ENCODE peak calls at places on chromosomes 6 and 20, in seven cellular contexts. N, G, E, R, H, Q and S are unnamed samples.

GRCh38 chr20:48761023-48761785 is 66.6 kb downstream of the PREX1 start:
- DNase-seq in N (no peak), G (no peak), E (no peak), R (peak), H (no peak), Q (no peak), S (no peak)

GRCh38 chr6:142333431-142333830 is 31.6 kb downstream of the ADGRG6 start:
- DNase-seq in N (no peak), G (no peak), E (no peak), R (no peak), H (no peak), Q (no peak), S (no peak)

GRCh38 chr6:28726569-28727309 is 197.0 kb downstream of the TRIM27 start:
- DNase-seq in N (no peak), G (no peak), E (no peak), R (no peak), H (no peak), Q (no peak), S (no peak)

GRCh38 chr6:39451831-39452230 is 129.3 kb upstream of the KCNK16 start:
- DNase-seq in N (no peak), G (no peak), E (no peak), R (no peak), H (peak), Q (no peak), S (no peak)

GRCh38 chr6:87336367-87336766 is 7.3 kb upstream of the GJB7 start:
- DNase-seq in N (no peak), G (no peak), E (no peak), R (no peak), H (no peak), Q (no peak), S (no peak)

GRCh38 chr6:157219201-157220200 is 103.8 kb downstream of the TMEM242 start:
- DNase-seq in N (no peak), G (peak), E (peak), R (no peak), H (no peak), Q (no peak), S (no peak)

GRCh38 chr20:11274137-11274536 is 600.3 kb upstream of the JAG1 start:
- DNase-seq in N (no peak), G (no peak), E (no peak), R (no peak), H (peak), Q (no peak), S (no peak)

GRCh38 chr6:100573169-100573568 is 108.4 kb upstream of the SIM1 start:
- DNase-seq in N (no peak), G (no peak), E (no peak), R (no peak), H (no peak), Q (no peak), S (no peak)

DNA sequence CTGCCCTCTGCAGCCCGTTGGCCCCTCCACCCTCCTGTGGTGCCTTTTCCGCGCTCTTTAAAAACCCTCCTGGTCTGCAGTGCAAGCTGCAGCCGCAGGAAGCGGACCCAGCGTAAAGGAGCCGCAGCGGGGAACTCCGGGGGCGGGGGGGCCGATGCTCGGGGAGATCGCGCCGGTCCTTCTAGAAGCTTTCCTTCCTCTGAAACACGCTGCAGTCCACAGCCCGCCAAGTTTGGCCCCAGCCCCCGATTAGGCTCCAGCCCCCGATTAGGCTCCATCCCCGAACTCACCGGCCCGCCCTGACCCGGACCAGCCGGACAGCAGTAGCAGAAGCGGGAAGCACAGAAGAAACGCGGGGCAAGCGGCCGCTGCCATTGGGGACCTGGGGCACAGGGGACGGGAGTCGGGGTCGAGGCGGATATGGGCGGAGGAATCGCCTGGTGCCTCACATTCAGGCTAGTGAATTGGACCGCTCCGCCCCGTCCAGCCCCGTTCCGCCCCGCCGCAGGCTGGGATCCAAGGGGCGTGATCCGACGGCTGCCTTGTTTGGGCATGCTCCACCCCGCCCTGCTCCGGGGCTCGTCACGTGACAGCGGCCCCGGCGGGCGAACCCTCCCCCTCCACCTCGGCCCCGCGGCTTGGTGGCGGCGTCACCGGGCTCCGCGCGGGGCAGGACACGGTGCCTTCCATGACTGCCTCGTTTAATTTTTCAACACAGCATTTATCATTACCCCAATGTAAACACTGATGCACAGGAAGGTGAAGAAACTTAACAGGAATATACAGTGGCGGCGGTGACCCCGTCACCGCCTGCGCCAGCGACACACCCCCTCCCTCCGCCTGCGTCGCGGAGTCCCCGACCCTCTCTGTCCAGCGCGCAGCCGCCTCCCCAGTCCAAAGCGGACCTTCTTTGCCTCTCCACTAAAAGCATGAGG is 20.3 kb downstream of the RAET1L start:
- DNase-seq in N (peak), G (peak), E (peak), R (peak), H (peak), Q (peak), S (peak)
- TF ChIP-seq CTCF in N (no peak), G (no peak), E (peak), R (no peak), H (no peak), Q (no peak), S (peak)

GRCh38 chr6:18302561-18303439 is 38.5 kb upstream of the DEK start:
- DNase-seq in N (no peak), G (no peak), E (no peak), R (no peak), H (no peak), Q (no peak), S (no peak)
- TF ChIP-seq CTCF in N (no peak), G (no peak), E (no peak), R (no peak), H (no peak), Q (peak), S (no peak)

GRCh38 chr6:116096979-116097816 is 3.5 kb upstream of the NT5DC1 start:
- DNase-seq in N (no peak), G (no peak), E (no peak), R (no peak), H (no peak), Q (no peak), S (no peak)
- TF ChIP-seq CTCF in N (peak), G (peak), E (peak), R (peak), H (no peak), Q (peak), S (peak)

GRCh38 chr20:14282140-14282539 is 55.3 kb downstream of the FLRT3 start:
- DNase-seq in N (no peak), G (no peak), E (no peak), R (no peak), H (no peak), Q (no peak), S (no peak)
- TF ChIP-seq CTCF in N (no peak), G (no peak), E (no peak), R (no peak), H (no peak), Q (no peak), S (no peak)

GRCh38 chr6:45498620-45499019 is 120.9 kb upstream of the SUPT3H start:
- DNase-seq in N (no peak), G (no peak), E (no peak), R (no peak), H (no peak), Q (no peak), S (no peak)

GRCh38 chr6:45502446-45502845 is 124.7 kb upstream of the SUPT3H start:
- DNase-seq in N (no peak), G (no peak), E (no peak), R (no peak), H (no peak), Q (no peak), S (no peak)

GRCh38 chr6:45504947-45505346 is 127.2 kb upstream of the SUPT3H start:
- DNase-seq in N (no peak), G (no peak), E (no peak), R (no peak), H (no peak), Q (no peak), S (peak)

GRCh38 chr6:45505470-45505869 is 127.7 kb upstream of the SUPT3H start:
- DNase-seq in N (no peak), G (no peak), E (no peak), R (no peak), H (no peak), Q (no peak), S (no peak)

DNA sequence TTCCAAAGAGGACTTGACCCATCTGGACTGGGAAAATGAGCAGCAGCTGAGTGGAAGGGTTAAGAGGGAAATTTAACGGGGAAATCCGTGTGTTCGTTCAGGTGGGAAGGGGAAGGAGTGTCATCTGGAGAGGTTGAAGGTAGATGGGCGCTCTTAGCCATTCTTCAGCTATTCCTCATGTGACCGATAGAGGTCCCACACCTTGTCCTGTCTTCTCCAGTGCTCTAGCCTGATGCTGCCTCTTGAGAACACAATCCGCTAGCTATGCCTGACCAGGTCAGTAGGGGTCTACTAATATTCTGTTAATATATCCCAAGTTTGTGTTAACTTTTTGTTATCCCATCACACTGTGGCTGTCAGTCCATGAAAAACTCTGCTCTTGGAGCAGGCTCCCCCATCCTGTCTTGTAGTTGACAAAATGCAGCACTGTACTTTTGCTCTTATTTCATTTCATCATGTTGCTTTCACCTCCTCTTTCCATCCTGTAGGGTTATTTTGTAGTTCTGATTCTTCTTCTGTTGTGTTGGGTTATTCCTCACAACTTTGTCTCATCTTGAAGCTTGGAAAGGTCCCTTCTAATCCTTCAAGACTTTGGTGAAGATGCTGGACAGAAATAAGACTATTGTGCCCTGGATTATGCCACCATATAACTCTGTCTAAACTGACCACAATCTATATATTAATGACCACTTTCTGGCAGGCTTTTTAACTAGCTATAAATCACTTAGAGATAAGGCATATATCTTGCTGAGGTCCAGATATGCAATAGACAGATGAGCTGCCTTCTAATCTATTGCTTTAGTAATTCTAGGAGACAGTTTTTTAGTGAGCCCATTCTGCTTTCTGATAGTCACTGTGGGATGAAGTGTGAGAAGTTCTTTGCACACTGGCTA is 123.4 kb upstream of the SUPT3H start:
- DNase-seq in N (no peak), G (no peak), E (no peak), R (no peak), H (peak), Q (no peak), S (no peak)
- TF ChIP-seq CTCF in N (no peak), G (no peak), E (no peak), R (no peak), H (peak), Q (no peak), S (peak)

DNA sequence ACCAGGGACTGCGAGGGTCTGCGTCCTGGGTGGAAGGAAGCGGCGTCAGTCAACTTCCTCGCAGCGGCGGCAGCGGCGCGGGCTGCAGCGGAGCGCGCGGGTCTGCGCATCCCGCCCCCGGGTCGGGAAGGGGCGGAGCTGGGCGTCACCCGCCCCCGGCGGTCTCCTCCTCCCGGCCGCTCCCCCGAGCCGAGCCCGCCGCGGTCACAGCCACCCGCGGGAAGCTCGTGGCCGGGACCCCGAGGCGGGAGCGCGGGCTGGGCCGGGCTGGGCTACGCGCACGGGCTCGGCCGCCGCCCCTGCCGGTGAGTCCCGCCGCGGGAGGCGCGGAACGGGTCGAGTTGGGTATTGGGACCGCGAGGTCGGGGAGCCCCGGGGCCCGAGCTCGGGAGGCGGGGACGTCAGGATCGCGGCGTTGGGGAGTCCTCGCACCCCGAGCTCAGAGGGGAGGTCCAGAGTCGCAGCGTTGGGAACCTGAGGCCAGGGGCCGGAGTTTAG is at the start of gene PAQR8:
- DNase-seq in N (peak), G (peak), E (peak), R (peak), H (peak), Q (peak), S (peak)
- TF ChIP-seq CTCF in N (no peak), G (no peak), E (no peak), R (no peak), H (no peak), Q (no peak), S (no peak)